ENCODE peak calls at places on chromosome 5, in seven cellular contexts. I is Karpas-422, C is left lung, Z is SK-N-SH, E is suprapubic skin, R is adipocyte, F is A549. Y is an unnamed sample.

GRCh38 chr5:35926389-35927051 is 11.9 kb downstream of the CAPSL start:
- DNase-seq in R (peak; percentile 81), Z (peak; percentile 63), C (no peak), F (peak; percentile 51), E (no peak), I (peak; percentile 87), Y (peak; percentile 32)

GRCh38 chr5:112283943-112284342 is 135.1 kb downstream of the EPB41L4A start:
- DNase-seq in Z (no peak), R (no peak), I (no peak), E (no peak), F (no peak), C (no peak), Y (no peak)

GRCh38 chr5:179166171-179166885 is 106.2 kb downstream of the ZNF354C start:
- DNase-seq in I (no peak), C (peak; percentile 29), Z (no peak), E (no peak), F (no peak), R (no peak), Y (no peak)

GRCh38 chr5:147673276-147673675 is 109.3 kb downstream of the JAKMIP2 start:
- DNase-seq in R (no peak), E (no peak), Z (no peak), C (no peak), I (no peak), F (no peak), Y (no peak)

GRCh38 chr5:130035388-130035787 is 131.1 kb downstream of the CHSY3 start:
- DNase-seq in R (peak; percentile 44), C (no peak), F (no peak), E (no peak), Z (no peak), I (no peak), Y (no peak)

GRCh38 chr5:171720086-171720485 is 65.5 kb upstream of the SMIM23 start:
- DNase-seq in C (no peak), Z (no peak), R (no peak), F (no peak), E (peak; percentile 57), I (no peak), Y (no peak)

GRCh38 chr5:135442387-135443256 is 4.5 kb downstream of the DCANP1 start:
- DNase-seq in Z (no peak), I (no peak), C (no peak), E (peak; percentile 37), F (no peak), R (peak; percentile 6), Y (no peak)

GRCh38 chr5:83877911-83878706 is 157.5 kb upstream of the HAPLN1 start:
- DNase-seq in I (no peak), Z (no peak), F (no peak), E (no peak), C (no peak), R (peak; percentile 79), Y (no peak)

GRCh38 chr5:38616061-38616460 is 59.6 kb upstream of the LIFR start:
- DNase-seq in E (no peak), C (no peak), I (no peak), R (peak; percentile 62), Z (no peak), F (no peak), Y (no peak)

GRCh38 chr5:163105456-163105855 is 331.9 kb upstream of the CCNG1 start:
- DNase-seq in I (no peak), F (no peak), E (no peak), Z (no peak), C (no peak), R (no peak), Y (no peak)

GRCh38 chr5:169218862-169219261 is 82.1 kb downstream of the SLIT3 start:
- DNase-seq in C (no peak), I (no peak), Z (peak; percentile 45), E (no peak), F (peak; percentile 37), R (peak; percentile 61), Y (no peak)

GRCh38 chr5:43020294-43020711 is 19.8 kb downstream of the ANXA2R start:
- DNase-seq in C (no peak), R (peak; percentile 74), E (no peak), I (no peak), Z (no peak), F (no peak), Y (no peak)

GRCh38 chr5:148202531-148203092 is at the start of gene SPINK6:
- DNase-seq in E (no peak), C (no peak), F (no peak), I (no peak), Z (no peak), R (no peak), Y (no peak)

GRCh38 chr5:134225780-134226440 is at the start of gene PPP2CA:
- DNase-seq in F (peak; percentile 98), E (peak; percentile 99), I (peak; percentile 99), Z (peak; percentile 95), C (peak; percentile 99), R (peak; percentile 99), Y (peak; percentile 97)

GRCh38 chr5:115461506-115462290 is 82.9 kb downstream of the FEM1C start:
- DNase-seq in C (no peak), F (peak; percentile 71), R (peak; percentile 47), I (no peak), Z (no peak), E (no peak), Y (no peak)

GRCh38 chr5:102115736-102116135 is 180.3 kb downstream of the SLCO4C1 start:
- DNase-seq in E (no peak), Z (peak; percentile 10), C (no peak), I (no peak), F (no peak), R (no peak), Y (no peak)

GRCh38 chr5:45385321-45386058 is 310.7 kb downstream of the HCN1 start:
- DNase-seq in E (no peak), C (no peak), R (no peak), I (no peak), Z (no peak), F (no peak), Y (no peak)

GRCh38 chr5:149496166-149496565 is 55.1 kb downstream of the CSNK1A1 start:
- DNase-seq in Z (no peak), R (peak; percentile 31), I (no peak), E (no peak), F (no peak), C (no peak), Y (no peak)

GRCh38 chr5:39015743-39016586 is 58.2 kb downstream of the RICTOR start:
- DNase-seq in I (peak; percentile 35), R (peak; percentile 66), F (peak; percentile 40), Z (no peak), C (no peak), E (no peak), Y (no peak)

GRCh38 chr5:175696139-175696854 is 38.4 kb downstream of the HRH2 start:
- DNase-seq in C (peak; percentile 90), Z (peak; percentile 55), I (peak; percentile 89), R (no peak), E (no peak), F (peak; percentile 73), Y (peak; percentile 41)

GRCh38 chr5:150440948-150441812 is 8.4 kb downstream of the RPS14 start:
- DNase-seq in Z (no peak), C (no peak), R (no peak), I (no peak), E (no peak), F (no peak), Y (no peak)

GRCh38 chr5:3105172-3105571 is 353.7 kb upstream of the IRX2 start:
- DNase-seq in I (no peak), F (no peak), C (no peak), E (no peak), Z (no peak), R (no peak), Y (no peak)

GRCh38 chr5:168114444-168115017 is 176.9 kb upstream of the WWC1 start:
- DNase-seq in Z (peak; percentile 57), C (peak; percentile 35), R (no peak), I (peak; percentile 80), E (no peak), F (peak; percentile 69), Y (peak; percentile 25)

GRCh38 chr5:152956943-152957613 is 533.4 kb upstream of the GRIA1 start:
- DNase-seq in R (no peak), Z (no peak), I (no peak), F (no peak), C (no peak), E (no peak), Y (no peak)

GRCh38 chr5:61567337-61567736 is 235.3 kb downstream of the ZSWIM6 start:
- DNase-seq in C (no peak), R (no peak), Z (no peak), I (no peak), F (no peak), E (no peak), Y (no peak)
- H3K4me1 ChIP-seq in C (no peaks in the 10 kb centered on the region), R (peaks cover 7% of the 10 kb centered on the region), Z (no peaks in the 10 kb centered on the region), I (peaks cover 7% of the 10 kb centered on the region), F (peaks cover 6% of the 10 kb centered on the region), E (no peaks in the 10 kb centered on the region), Y (no peaks in the 10 kb centered on the region)

GRCh38 chr5:158883502-158883901 is 216.2 kb downstream of the EBF1 start:
- DNase-seq in R (no peak), F (no peak), C (no peak), Z (no peak), E (no peak), I (no peak), Y (no peak)
- H3K4me3 ChIP-seq in R (no peak overlapping the region), F (no peak overlapping the region), C (no peak overlapping the region), Z (no peak overlapping the region), E (no peak overlapping the region), I (peak overlapping the region; percentile 5), Y (no peak overlapping the region)

DNA sequence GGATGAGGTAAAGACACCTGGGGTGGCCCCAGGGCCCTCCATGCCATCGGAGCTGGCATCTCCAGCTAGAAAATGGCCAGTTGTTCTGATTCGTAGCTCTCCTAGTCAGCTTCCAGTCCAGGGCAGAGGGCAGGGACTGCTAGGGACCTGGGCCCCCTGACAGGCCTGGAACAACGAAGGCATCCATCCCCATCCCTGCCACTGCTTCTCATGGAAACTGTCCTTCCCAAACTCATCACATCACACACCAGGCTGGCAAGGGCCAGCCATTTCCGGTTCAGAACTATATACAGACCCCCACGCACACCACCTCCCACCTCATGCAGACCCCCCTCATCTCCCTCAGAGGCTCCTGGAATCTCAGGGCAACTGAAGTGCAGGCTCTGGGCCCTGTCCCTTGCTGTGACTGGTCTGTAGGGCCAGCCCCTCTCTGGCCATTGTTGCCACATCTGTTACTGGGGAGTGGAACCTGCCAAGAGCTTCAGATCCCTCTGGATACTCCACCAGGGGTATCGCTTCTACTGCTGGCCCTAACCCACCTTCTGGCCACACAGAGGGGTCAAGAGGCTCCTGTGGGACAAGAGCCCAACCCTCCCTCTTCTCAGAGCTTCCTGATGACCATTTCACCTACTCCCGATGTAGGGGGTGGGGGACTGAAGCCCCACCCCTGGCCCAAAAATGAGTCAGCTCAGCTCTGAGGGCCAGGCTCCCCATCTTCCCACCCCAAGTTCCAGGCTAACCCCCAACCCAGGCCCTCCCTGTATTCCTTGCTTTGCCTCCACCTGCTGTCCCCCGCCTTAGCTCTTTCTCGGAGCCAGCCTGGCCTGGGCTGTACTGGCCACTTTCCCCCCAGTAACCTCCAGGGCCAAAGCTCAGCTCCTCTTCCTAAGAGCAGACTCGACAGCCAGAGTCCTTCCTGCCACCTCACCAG is 1.2 kb upstream of the MZB1 start:
- DNase-seq in I (no peak), C (no peak), Z (no peak), R (no peak), F (no peak), E (peak; percentile 73), Y (no peak)
- H3K4me1 ChIP-seq in I (peaks cover 62% of the 10 kb centered on the region), C (peaks cover 15% of the 10 kb centered on the region), Z (peaks cover 3% of the 10 kb centered on the region), R (peaks cover 11% of the 10 kb centered on the region), F (peaks cover 50% of the 10 kb centered on the region), E (peaks cover 51% of the 10 kb centered on the region), Y (peaks cover 51% of the 10 kb centered on the region)

DNA sequence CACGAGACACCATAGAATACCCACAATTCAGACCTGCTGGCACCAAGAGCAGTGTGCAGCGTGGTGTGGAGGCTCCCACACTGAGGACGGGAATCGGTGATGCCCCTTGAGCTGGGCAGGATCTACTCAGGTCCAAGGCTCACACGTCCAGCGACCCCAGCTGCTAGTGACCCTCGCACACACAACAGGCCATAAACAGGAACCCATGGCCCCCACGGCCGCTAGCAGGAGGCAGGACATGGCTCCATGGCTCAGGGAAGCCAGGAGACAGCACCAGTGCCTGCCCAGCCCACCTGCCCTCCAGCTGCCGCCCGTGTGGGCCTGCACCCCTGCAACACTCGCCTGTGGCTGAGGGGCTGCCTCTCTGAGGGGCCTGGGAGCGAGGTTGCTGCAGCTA is 43.4 kb upstream of the SLC9A3 start:
- DNase-seq in E (peak; percentile 55), F (no peak), C (no peak), Z (no peak), R (no peak), I (no peak), Y (no peak)
- H3K4me3 ChIP-seq in E (no peak overlapping the region), F (no peak overlapping the region), C (no peak overlapping the region), Z (no peak overlapping the region), R (no peak overlapping the region), I (no peak overlapping the region), Y (no peak overlapping the region)